ENCODE peak calls at places on chromosomes 16 and 17, in five cellular contexts. One of them, this sample, is unnamed.

GRCh38 chr16:78415669-78416068 is 316.2 kb downstream of the WWOX start:
- DNase-seq in glutamatergic neuron: no peak
- DNase-seq in cardiac fibroblast: no peak
- DNase-seq in fibroblast of mammary gland: no peak
- DNase-seq in IMR-90: no peak
- DNase-seq in this sample: no peak

GRCh38 chr16:79370736-79371135 is 229.8 kb downstream of the MAF start:
- DNase-seq in glutamatergic neuron: no peak
- DNase-seq in cardiac fibroblast: no peak
- DNase-seq in fibroblast of mammary gland: no peak
- DNase-seq in IMR-90: no peak
- DNase-seq in this sample: no peak

GRCh38 chr17:76381633-76382304 is 2.6 kb upstream of the SPHK1 start:
- DNase-seq in glutamatergic neuron: no peak
- DNase-seq in cardiac fibroblast: no peak
- DNase-seq in fibroblast of mammary gland: no peak
- DNase-seq in IMR-90: peak; percentile 49
- DNase-seq in this sample: no peak

GRCh38 chr17:81330884-81331245 is 35.8 kb upstream of the SLC38A10 start:
- DNase-seq in glutamatergic neuron: peak; percentile 21
- DNase-seq in cardiac fibroblast: no peak
- DNase-seq in fibroblast of mammary gland: no peak
- DNase-seq in IMR-90: no peak
- DNase-seq in this sample: no peak

GRCh38 chr17:17713839-17714238 is 32.6 kb downstream of the RAI1 start:
- DNase-seq in glutamatergic neuron: no peak
- DNase-seq in cardiac fibroblast: peak; percentile 50
- DNase-seq in fibroblast of mammary gland: peak; percentile 74
- DNase-seq in IMR-90: peak; percentile 55
- DNase-seq in this sample: no peak

GRCh38 chr17:1153795-1154546 is 25.8 kb downstream of the ABR start:
- DNase-seq in glutamatergic neuron: peak; percentile 81
- DNase-seq in cardiac fibroblast: peak; percentile 75
- DNase-seq in fibroblast of mammary gland: peak; percentile 63
- DNase-seq in IMR-90: peak; percentile 67
- DNase-seq in this sample: no peak

GRCh38 chr16:67708368-67708771 is 10.7 kb downstream of the GFOD2 start:
- DNase-seq in glutamatergic neuron: no peak
- DNase-seq in cardiac fibroblast: peak; percentile 25
- DNase-seq in fibroblast of mammary gland: peak; percentile 70
- DNase-seq in IMR-90: peak; percentile 49
- DNase-seq in this sample: no peak

GRCh38 chr16:6016530-6017184 is 919.1 kb upstream of the EEF2KMT start:
- DNase-seq in glutamatergic neuron: no peak
- DNase-seq in cardiac fibroblast: peak; percentile 20
- DNase-seq in fibroblast of mammary gland: peak; percentile 5
- DNase-seq in IMR-90: no peak
- DNase-seq in this sample: no peak

GRCh38 chr16:69469807-69470561 is 45.6 kb downstream of the CYB5B start:
- DNase-seq in glutamatergic neuron: no peak
- DNase-seq in cardiac fibroblast: no peak
- DNase-seq in fibroblast of mammary gland: no peak
- DNase-seq in IMR-90: no peak
- DNase-seq in this sample: no peak

GRCh38 chr17:44741316-44741715 is 17.5 kb upstream of the ADAM11 start:
- DNase-seq in glutamatergic neuron: no peak
- DNase-seq in cardiac fibroblast: no peak
- DNase-seq in fibroblast of mammary gland: no peak
- DNase-seq in IMR-90: no peak
- DNase-seq in this sample: no peak

GRCh38 chr17:13568746-13569739 is 32.7 kb downstream of the HS3ST3A1 start:
- DNase-seq in glutamatergic neuron: no peak
- DNase-seq in cardiac fibroblast: no peak
- DNase-seq in fibroblast of mammary gland: no peak
- DNase-seq in IMR-90: no peak
- DNase-seq in this sample: no peak

GRCh38 chr16:20675488-20676267 is 21.8 kb downstream of the ACSM1 start:
- DNase-seq in glutamatergic neuron: no peak
- DNase-seq in cardiac fibroblast: peak; percentile 22
- DNase-seq in fibroblast of mammary gland: peak; percentile 0
- DNase-seq in IMR-90: no peak
- DNase-seq in this sample: no peak

GRCh38 chr16:79598341-79599181 is 2.0 kb downstream of the MAF start:
- DNase-seq in glutamatergic neuron: peak; percentile 79
- DNase-seq in cardiac fibroblast: peak; percentile 39
- DNase-seq in fibroblast of mammary gland: peak; percentile 23
- DNase-seq in IMR-90: no peak
- DNase-seq in this sample: peak; percentile 51

GRCh38 chr16:67199011-67199807 is at the start of gene ELMO3:
- DNase-seq in glutamatergic neuron: peak; percentile 68
- DNase-seq in cardiac fibroblast: no peak
- DNase-seq in fibroblast of mammary gland: no peak
- DNase-seq in IMR-90: no peak
- DNase-seq in this sample: no peak

GRCh38 chr16:66849543-66849942 is 5.3 kb downstream of the CA7 start:
- DNase-seq in glutamatergic neuron: no peak
- DNase-seq in cardiac fibroblast: no peak
- DNase-seq in fibroblast of mammary gland: no peak
- DNase-seq in IMR-90: no peak
- DNase-seq in this sample: no peak

GRCh38 chr17:76714822-76715461 is 4.2 kb upstream of the MXRA7 start:
- DNase-seq in glutamatergic neuron: peak; percentile 83
- DNase-seq in cardiac fibroblast: peak; percentile 72
- DNase-seq in fibroblast of mammary gland: no peak
- DNase-seq in IMR-90: peak; percentile 59
- DNase-seq in this sample: peak; percentile 68

GRCh38 chr17:38693700-38694329 is 11.3 kb upstream of the MLLT6 start:
- DNase-seq in glutamatergic neuron: no peak
- DNase-seq in cardiac fibroblast: peak; percentile 51
- DNase-seq in fibroblast of mammary gland: peak; percentile 88
- DNase-seq in IMR-90: peak; percentile 51
- DNase-seq in this sample: no peak

GRCh38 chr17:81150379-81151038 is 14.8 kb upstream of the PVALEF start:
- DNase-seq in glutamatergic neuron: peak; percentile 2
- DNase-seq in cardiac fibroblast: peak; percentile 24
- DNase-seq in fibroblast of mammary gland: no peak
- DNase-seq in IMR-90: no peak
- DNase-seq in this sample: no peak

GRCh38 chr17:978110-979093 is 1.2 kb downstream of the NXN start:
- DNase-seq in glutamatergic neuron: peak; percentile 81
- DNase-seq in cardiac fibroblast: no peak
- DNase-seq in fibroblast of mammary gland: peak; percentile 77
- DNase-seq in IMR-90: peak; percentile 61
- DNase-seq in this sample: peak; percentile 36

GRCh38 chr16:22307838-22308237 is 10.6 kb downstream of the POLR3E start:
- DNase-seq in glutamatergic neuron: no peak
- DNase-seq in cardiac fibroblast: no peak
- DNase-seq in fibroblast of mammary gland: no peak
- DNase-seq in IMR-90: no peak
- DNase-seq in this sample: no peak

GRCh38 chr17:28895794-28896447 is 1.6 kb downstream of the FLOT2 start:
- DNase-seq in glutamatergic neuron: no peak
- DNase-seq in cardiac fibroblast: no peak
- DNase-seq in fibroblast of mammary gland: no peak
- DNase-seq in IMR-90: no peak
- DNase-seq in this sample: no peak

GRCh38 chr17:40564883-40565744 is at the start of gene CCR7:
- DNase-seq in glutamatergic neuron: no peak
- DNase-seq in cardiac fibroblast: no peak
- DNase-seq in fibroblast of mammary gland: no peak
- DNase-seq in IMR-90: no peak
- DNase-seq in this sample: no peak

DNA sequence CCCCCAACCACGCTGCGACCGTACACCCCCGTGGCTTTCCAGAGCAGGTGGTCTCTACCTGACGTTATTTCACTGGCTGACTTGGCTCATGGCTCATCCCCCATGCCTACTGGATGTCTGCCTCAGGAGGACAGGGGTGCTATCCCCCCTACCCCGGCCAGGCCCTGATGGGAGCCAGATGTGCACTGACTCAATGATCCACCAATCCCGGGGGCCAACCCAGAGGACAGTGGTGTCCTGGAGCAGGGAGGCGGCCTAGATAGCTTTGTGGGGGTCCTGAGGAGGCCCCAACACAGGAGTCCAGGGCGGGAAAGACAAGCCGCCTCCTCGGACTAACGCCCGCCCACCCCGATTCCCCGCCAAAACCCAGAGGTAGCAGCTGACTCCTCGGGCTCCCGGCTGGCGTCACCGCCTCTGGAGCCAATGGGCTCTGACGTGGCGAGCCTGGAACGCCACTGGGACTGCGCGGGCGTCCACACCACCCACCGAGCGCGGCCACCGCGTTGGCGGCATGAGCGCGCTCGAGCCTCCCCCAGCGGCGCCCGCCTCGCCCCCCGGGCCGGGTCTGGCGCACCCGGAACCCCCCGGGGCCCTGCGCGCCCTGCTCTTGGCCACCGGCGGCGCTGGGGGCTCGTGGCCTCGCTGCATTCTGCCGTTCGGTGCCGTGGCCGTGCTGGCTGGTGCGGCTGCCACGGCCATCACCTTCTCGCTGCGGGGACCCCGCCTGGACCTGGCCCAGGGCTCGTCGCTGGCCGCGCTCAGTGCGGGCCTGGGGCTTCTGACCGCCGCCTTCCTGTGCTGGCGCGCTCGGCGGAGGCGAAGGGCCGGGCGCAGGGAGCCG is 3.6 kb upstream of the NTN3 start:
- DNase-seq in glutamatergic neuron: peak; percentile 58
- DNase-seq in cardiac fibroblast: peak; percentile 59
- DNase-seq in fibroblast of mammary gland: peak; percentile 78
- DNase-seq in IMR-90: peak; percentile 72
- DNase-seq in this sample: no peak
- TF ChIP-seq CTCF in glutamatergic neuron: no peak
- TF ChIP-seq CTCF in cardiac fibroblast: no peak
- TF ChIP-seq CTCF in fibroblast of mammary gland: no peak
- TF ChIP-seq CTCF in IMR-90: peak; percentile 15
- TF ChIP-seq CTCF in this sample: peak; percentile 41

DNA sequence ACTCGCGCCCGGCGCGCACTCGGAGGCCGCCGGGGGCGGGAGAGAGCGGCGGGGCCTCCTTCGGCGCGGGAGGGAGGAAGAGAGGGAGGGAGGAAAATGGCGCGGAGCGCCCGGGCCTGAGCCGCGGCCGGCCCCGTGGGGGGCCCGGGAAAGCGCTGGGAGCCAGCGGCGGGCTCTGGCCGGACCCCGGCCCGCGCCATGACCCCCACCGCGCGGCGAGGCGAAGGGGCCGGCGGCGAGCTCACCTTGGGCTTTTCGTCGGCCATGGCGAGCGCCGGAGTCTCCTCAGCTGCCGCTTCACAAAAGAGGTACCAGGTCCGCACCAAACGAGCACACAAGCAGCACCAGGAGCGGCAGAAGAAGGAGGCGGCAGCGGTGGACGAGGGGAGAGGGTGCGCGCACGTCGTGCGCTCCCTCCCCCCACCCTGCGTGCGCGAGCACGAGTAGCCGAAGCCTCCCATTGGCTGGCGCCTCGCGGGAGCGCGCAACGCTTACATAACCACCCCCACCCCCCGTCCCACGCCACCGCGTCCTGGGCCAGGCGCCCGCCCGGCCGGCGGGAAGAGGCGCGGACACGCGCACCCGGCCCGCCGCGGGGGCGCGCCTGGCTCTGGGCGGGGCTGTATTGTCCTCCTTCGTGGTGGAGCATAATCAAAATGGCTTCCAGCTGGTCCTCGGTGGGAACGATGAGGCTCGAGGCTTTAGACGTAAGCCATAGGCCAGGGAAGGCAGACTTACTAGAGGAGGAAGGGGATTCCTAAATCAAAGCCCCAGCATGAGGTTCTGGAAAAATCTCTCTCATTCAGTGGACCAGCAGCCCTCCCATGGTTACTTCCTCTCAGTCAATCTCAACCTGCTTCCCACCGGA is at the start of gene SUMO2:
- DNase-seq in glutamatergic neuron: peak; percentile 95
- DNase-seq in cardiac fibroblast: peak; percentile 96
- DNase-seq in fibroblast of mammary gland: peak; percentile 93
- DNase-seq in IMR-90: peak; percentile 94
- DNase-seq in this sample: peak; percentile 91
- TF ChIP-seq CTCF in glutamatergic neuron: peak; percentile 26
- TF ChIP-seq CTCF in cardiac fibroblast: no peak
- TF ChIP-seq CTCF in fibroblast of mammary gland: no peak
- TF ChIP-seq CTCF in IMR-90: peak; percentile 33
- TF ChIP-seq CTCF in this sample: no peak

GRCh38 chr17:62750502-62751349 is 57.4 kb downstream of the MARCHF10 start:
- DNase-seq in glutamatergic neuron: peak; percentile 75
- DNase-seq in cardiac fibroblast: no peak
- DNase-seq in fibroblast of mammary gland: no peak
- DNase-seq in IMR-90: peak; percentile 24
- DNase-seq in this sample: no peak
- TF ChIP-seq CTCF in glutamatergic neuron: no peak
- TF ChIP-seq CTCF in cardiac fibroblast: no peak
- TF ChIP-seq CTCF in fibroblast of mammary gland: no peak
- TF ChIP-seq CTCF in IMR-90: no peak
- TF ChIP-seq CTCF in this sample: no peak

GRCh38 chr17:35428229-35428628 is 4.1 kb downstream of the SLFN12 start:
- DNase-seq in glutamatergic neuron: no peak
- DNase-seq in cardiac fibroblast: no peak
- DNase-seq in fibroblast of mammary gland: no peak
- DNase-seq in IMR-90: no peak
- DNase-seq in this sample: no peak

GRCh38 chr17:35429702-35430101 is 2.6 kb downstream of the SLFN12 start:
- DNase-seq in glutamatergic neuron: no peak
- DNase-seq in cardiac fibroblast: no peak
- DNase-seq in fibroblast of mammary gland: no peak
- DNase-seq in IMR-90: no peak
- DNase-seq in this sample: no peak

GRCh38 chr17:35432176-35433074 is at the start of gene SLFN12:
- DNase-seq in glutamatergic neuron: no peak
- DNase-seq in cardiac fibroblast: peak; percentile 97
- DNase-seq in fibroblast of mammary gland: peak; percentile 94
- DNase-seq in IMR-90: peak; percentile 98
- DNase-seq in this sample: no peak

GRCh38 chr17:35438433-35438832 is 6.1 kb upstream of the SLFN12 start:
- DNase-seq in glutamatergic neuron: no peak
- DNase-seq in cardiac fibroblast: no peak
- DNase-seq in fibroblast of mammary gland: no peak
- DNase-seq in IMR-90: no peak
- DNase-seq in this sample: no peak

DNA sequence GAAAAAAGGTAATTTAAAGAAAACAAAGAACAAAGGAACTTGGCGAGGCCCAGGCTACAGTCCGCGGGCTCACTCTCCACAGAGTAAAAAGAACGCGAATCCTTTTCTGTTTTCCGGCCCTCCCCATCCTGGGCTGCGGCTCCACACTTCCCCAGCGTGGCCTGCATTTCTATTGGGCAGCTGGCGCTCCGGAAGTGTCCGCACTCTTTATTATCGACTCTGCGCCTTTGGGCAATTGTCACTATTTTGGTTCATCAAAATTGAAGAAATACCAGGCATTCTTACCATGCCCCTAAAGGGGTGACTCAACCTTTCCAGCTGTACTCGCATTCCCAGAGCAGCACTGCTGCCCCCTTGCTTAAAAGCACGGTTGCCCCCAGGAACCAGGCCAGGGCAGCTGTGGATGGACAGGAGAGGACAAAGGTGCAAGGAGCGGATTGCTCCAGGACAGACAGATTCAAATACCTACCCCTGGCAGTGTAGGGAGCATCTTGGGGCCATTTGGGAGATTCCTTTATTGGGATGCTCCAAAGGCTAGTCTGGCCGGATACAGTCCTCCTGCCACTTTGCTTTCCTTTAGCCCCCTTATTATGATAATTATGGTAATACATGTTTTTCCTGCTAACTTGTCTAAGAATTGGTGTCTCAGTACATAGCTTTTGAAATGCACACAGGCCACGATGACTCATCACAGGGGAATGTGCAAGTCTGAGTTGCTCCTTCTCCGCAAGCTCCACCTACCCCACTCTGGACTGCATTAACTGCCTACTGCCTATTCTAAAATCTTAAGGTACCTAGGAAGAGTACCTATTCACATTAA is 985 bp upstream of the SLFN12 start:
- DNase-seq in glutamatergic neuron: no peak
- DNase-seq in cardiac fibroblast: peak; percentile 100
- DNase-seq in fibroblast of mammary gland: peak; percentile 99
- DNase-seq in IMR-90: peak; percentile 100
- DNase-seq in this sample: peak; percentile 13
- TF ChIP-seq CTCF in glutamatergic neuron: no peak
- TF ChIP-seq CTCF in cardiac fibroblast: peak; percentile 46
- TF ChIP-seq CTCF in fibroblast of mammary gland: peak; percentile 29
- TF ChIP-seq CTCF in IMR-90: peak; percentile 31
- TF ChIP-seq CTCF in this sample: no peak